ENCODE peak calls at places on chromosomes 5 and 9, in ten cellular contexts. One of them, this sample, is unnamed.

GRCh38 chr9:36401179-36401740 is 1.2 kb upstream of the RNF38 start:
- DNase-seq in transverse colon: peak; percentile 79
- DNase-seq in IMR-90: peak; percentile 61
- DNase-seq in body of pancreas: peak; percentile 80
- DNase-seq in kidney epithelial cell: no peak
- DNase-seq in H9: peak; percentile 83
- DNase-seq in stomach: peak; percentile 73
- DNase-seq in AG09309: no peak
- DNase-seq in glutamatergic neuron: no peak
- DNase-seq in AG04450: no peak
- DNase-seq in this sample: no peak

GRCh38 chr5:148913493-148913892 is 87.1 kb downstream of the ADRB2 start:
- DNase-seq in stomach: no peak
- DNase-seq in kidney epithelial cell: no peak
- DNase-seq in AG04450: no peak
- DNase-seq in H9: no peak
- DNase-seq in transverse colon: no peak
- DNase-seq in body of pancreas: no peak
- DNase-seq in AG09309: no peak
- DNase-seq in IMR-90: no peak
- DNase-seq in glutamatergic neuron: no peak
- DNase-seq in this sample: no peak

GRCh38 chr9:23825143-23825531 is 903 bp downstream of the ELAVL2 start:
- DNase-seq in transverse colon: no peak
- DNase-seq in AG04450: no peak
- DNase-seq in AG09309: no peak
- DNase-seq in glutamatergic neuron: peak; percentile 57
- DNase-seq in kidney epithelial cell: no peak
- DNase-seq in stomach: no peak
- DNase-seq in body of pancreas: no peak
- DNase-seq in H9: peak; percentile 40
- DNase-seq in IMR-90: no peak
- DNase-seq in this sample: no peak

GRCh38 chr5:1637639-1638481 is 114.1 kb upstream of the LPCAT1 start:
- DNase-seq in AG09309: no peak
- DNase-seq in stomach: no peak
- DNase-seq in glutamatergic neuron: no peak
- DNase-seq in IMR-90: no peak
- DNase-seq in H9: no peak
- DNase-seq in AG04450: no peak
- DNase-seq in body of pancreas: no peak
- DNase-seq in transverse colon: no peak
- DNase-seq in kidney epithelial cell: no peak
- DNase-seq in this sample: no peak

GRCh38 chr9:116843863-116844620 is 156.9 kb downstream of the TRIM32 start:
- DNase-seq in AG04450: no peak
- DNase-seq in glutamatergic neuron: no peak
- DNase-seq in kidney epithelial cell: no peak
- DNase-seq in body of pancreas: no peak
- DNase-seq in AG09309: no peak
- DNase-seq in H9: no peak
- DNase-seq in IMR-90: no peak
- DNase-seq in stomach: no peak
- DNase-seq in transverse colon: no peak
- DNase-seq in this sample: no peak

GRCh38 chr5:32709789-32710334 is 1.3 kb upstream of the NPR3 start:
- DNase-seq in body of pancreas: peak; percentile 61
- DNase-seq in H9: peak; percentile 81
- DNase-seq in kidney epithelial cell: peak; percentile 23
- DNase-seq in IMR-90: peak; percentile 79
- DNase-seq in AG09309: peak; percentile 32
- DNase-seq in AG04450: no peak
- DNase-seq in transverse colon: peak; percentile 69
- DNase-seq in glutamatergic neuron: peak; percentile 81
- DNase-seq in stomach: peak; percentile 47
- DNase-seq in this sample: peak; percentile 77

GRCh38 chr9:107172160-107172978 is 110.7 kb upstream of the RAD23B start:
- DNase-seq in AG09309: peak; percentile 43
- DNase-seq in transverse colon: peak; percentile 80
- DNase-seq in AG04450: peak; percentile 65
- DNase-seq in body of pancreas: peak; percentile 75
- DNase-seq in IMR-90: peak; percentile 78
- DNase-seq in H9: peak; percentile 70
- DNase-seq in glutamatergic neuron: peak; percentile 82
- DNase-seq in stomach: peak; percentile 77
- DNase-seq in kidney epithelial cell: peak; percentile 45
- DNase-seq in this sample: peak; percentile 80

GRCh38 chr9:126805546-126806262 is 864 bp downstream of the ZBTB43 start:
- DNase-seq in AG04450: no peak
- DNase-seq in H9: no peak
- DNase-seq in body of pancreas: peak; percentile 63
- DNase-seq in stomach: peak; percentile 69
- DNase-seq in AG09309: no peak
- DNase-seq in glutamatergic neuron: peak; percentile 45
- DNase-seq in kidney epithelial cell: peak; percentile 16
- DNase-seq in IMR-90: peak; percentile 39
- DNase-seq in transverse colon: peak; percentile 74
- DNase-seq in this sample: peak; percentile 95

GRCh38 chr5:137036630-137037029 is 462.5 kb downstream of the SPOCK1 start:
- DNase-seq in AG09309: no peak
- DNase-seq in glutamatergic neuron: peak; percentile 72
- DNase-seq in stomach: no peak
- DNase-seq in IMR-90: no peak
- DNase-seq in transverse colon: no peak
- DNase-seq in H9: peak; percentile 83
- DNase-seq in body of pancreas: no peak
- DNase-seq in AG04450: no peak
- DNase-seq in kidney epithelial cell: no peak
- DNase-seq in this sample: no peak

GRCh38 chr5:78268361-78268760 is 26.1 kb downstream of the AP3B1 start:
- DNase-seq in AG09309: no peak
- DNase-seq in glutamatergic neuron: no peak
- DNase-seq in transverse colon: no peak
- DNase-seq in kidney epithelial cell: no peak
- DNase-seq in body of pancreas: no peak
- DNase-seq in stomach: no peak
- DNase-seq in H9: no peak
- DNase-seq in IMR-90: no peak
- DNase-seq in AG04450: no peak
- DNase-seq in this sample: no peak

GRCh38 chr9:114721491-114722362 is 39.7 kb upstream of the TEX48 start:
- DNase-seq in H9: no peak
- DNase-seq in transverse colon: no peak
- DNase-seq in glutamatergic neuron: no peak
- DNase-seq in AG09309: peak; percentile 66
- DNase-seq in AG04450: no peak
- DNase-seq in body of pancreas: no peak
- DNase-seq in kidney epithelial cell: no peak
- DNase-seq in stomach: no peak
- DNase-seq in IMR-90: peak; percentile 44
- DNase-seq in this sample: no peak

GRCh38 chr5:93010626-93011025 is 570.4 kb downstream of the NR2F1-AS1 start:
- DNase-seq in AG04450: no peak
- DNase-seq in transverse colon: no peak
- DNase-seq in AG09309: no peak
- DNase-seq in body of pancreas: no peak
- DNase-seq in glutamatergic neuron: no peak
- DNase-seq in H9: no peak
- DNase-seq in stomach: no peak
- DNase-seq in IMR-90: no peak
- DNase-seq in kidney epithelial cell: no peak
- DNase-seq in this sample: no peak

GRCh38 chr9:83024501-83025125 is 38.3 kb downstream of the RASEF start:
- DNase-seq in IMR-90: peak; percentile 42
- DNase-seq in AG04450: no peak
- DNase-seq in stomach: no peak
- DNase-seq in glutamatergic neuron: no peak
- DNase-seq in kidney epithelial cell: no peak
- DNase-seq in H9: no peak
- DNase-seq in transverse colon: no peak
- DNase-seq in body of pancreas: no peak
- DNase-seq in AG09309: no peak
- DNase-seq in this sample: no peak

GRCh38 chr5:115898656-115899055 is 56.9 kb downstream of the AP3S1 start:
- DNase-seq in body of pancreas: no peak
- DNase-seq in H9: no peak
- DNase-seq in stomach: no peak
- DNase-seq in AG09309: no peak
- DNase-seq in transverse colon: no peak
- DNase-seq in glutamatergic neuron: no peak
- DNase-seq in kidney epithelial cell: no peak
- DNase-seq in IMR-90: peak; percentile 62
- DNase-seq in AG04450: no peak
- DNase-seq in this sample: no peak

GRCh38 chr5:118960557-118960956 is 27.8 kb downstream of the DTWD2 start:
- DNase-seq in glutamatergic neuron: no peak
- DNase-seq in transverse colon: no peak
- DNase-seq in kidney epithelial cell: no peak
- DNase-seq in H9: no peak
- DNase-seq in AG09309: no peak
- DNase-seq in stomach: no peak
- DNase-seq in AG04450: no peak
- DNase-seq in IMR-90: no peak
- DNase-seq in body of pancreas: no peak
- DNase-seq in this sample: no peak

GRCh38 chr9:124399999-124400940 is 15.0 kb downstream of the PSMB7 start:
- DNase-seq in transverse colon: no peak
- DNase-seq in H9: peak; percentile 31
- DNase-seq in AG09309: no peak
- DNase-seq in stomach: no peak
- DNase-seq in kidney epithelial cell: no peak
- DNase-seq in AG04450: no peak
- DNase-seq in IMR-90: peak; percentile 44
- DNase-seq in glutamatergic neuron: peak; percentile 32
- DNase-seq in body of pancreas: no peak
- DNase-seq in this sample: no peak

GRCh38 chr5:136082390-136083193 is 50.1 kb upstream of the SMAD5 start:
- DNase-seq in AG04450: peak; percentile 59
- DNase-seq in body of pancreas: peak; percentile 75
- DNase-seq in H9: peak; percentile 74
- DNase-seq in IMR-90: peak; percentile 77
- DNase-seq in transverse colon: peak; percentile 63
- DNase-seq in kidney epithelial cell: no peak
- DNase-seq in AG09309: no peak
- DNase-seq in stomach: peak; percentile 68
- DNase-seq in glutamatergic neuron: peak; percentile 89
- DNase-seq in this sample: peak; percentile 82

GRCh38 chr9:127347831-127348699 is 48.9 kb upstream of the SLC2A8 start:
- DNase-seq in AG04450: no peak
- DNase-seq in H9: no peak
- DNase-seq in stomach: peak; percentile 21
- DNase-seq in glutamatergic neuron: no peak
- DNase-seq in transverse colon: no peak
- DNase-seq in AG09309: no peak
- DNase-seq in body of pancreas: peak; percentile 30
- DNase-seq in kidney epithelial cell: peak; percentile 21
- DNase-seq in IMR-90: peak; percentile 75
- DNase-seq in this sample: no peak

GRCh38 chr5:17357504-17357903 is 140.1 kb downstream of the BASP1 start:
- DNase-seq in H9: no peak
- DNase-seq in body of pancreas: no peak
- DNase-seq in AG09309: no peak
- DNase-seq in kidney epithelial cell: no peak
- DNase-seq in glutamatergic neuron: no peak
- DNase-seq in transverse colon: no peak
- DNase-seq in AG04450: no peak
- DNase-seq in IMR-90: no peak
- DNase-seq in stomach: no peak
- DNase-seq in this sample: no peak

GRCh38 chr9:129322022-129322621 is 144.1 kb upstream of the IER5L start:
- DNase-seq in stomach: no peak
- DNase-seq in H9: peak; percentile 31
- DNase-seq in glutamatergic neuron: no peak
- DNase-seq in AG04450: no peak
- DNase-seq in AG09309: no peak
- DNase-seq in kidney epithelial cell: no peak
- DNase-seq in IMR-90: no peak
- DNase-seq in body of pancreas: no peak
- DNase-seq in transverse colon: peak; percentile 6
- DNase-seq in this sample: peak; percentile 4
- TF ChIP-seq CTCF in stomach: no peak
- TF ChIP-seq CTCF in H9: no peak
- TF ChIP-seq CTCF in glutamatergic neuron: no peak
- TF ChIP-seq CTCF in AG04450: no peak
- TF ChIP-seq CTCF in AG09309: no peak
- TF ChIP-seq CTCF in kidney epithelial cell: no peak
- TF ChIP-seq CTCF in IMR-90: no peak
- TF ChIP-seq CTCF in body of pancreas: no peak
- TF ChIP-seq CTCF in transverse colon: no peak
- TF ChIP-seq CTCF in this sample: no peak

DNA sequence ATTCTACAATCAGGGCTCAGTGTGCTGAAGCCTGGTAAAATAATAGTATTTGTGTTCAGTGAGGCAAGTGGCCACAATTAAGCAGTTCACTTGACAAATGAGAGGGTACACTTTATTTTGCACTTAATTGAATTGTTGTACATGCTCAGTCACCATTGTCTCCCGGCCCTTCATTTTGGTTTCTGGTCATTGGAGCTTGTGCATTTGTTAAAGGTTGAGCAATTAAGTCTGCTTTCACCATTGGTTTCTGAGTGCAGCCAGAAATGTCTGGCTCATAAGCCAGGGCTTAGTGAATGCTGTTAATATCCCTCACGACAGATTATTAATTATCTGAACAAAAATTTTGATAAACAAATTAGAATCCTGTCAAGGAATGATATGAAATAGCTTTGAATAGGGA is 89.7 kb downstream of the PRDM6 start:
- DNase-seq in IMR-90: no peak
- DNase-seq in body of pancreas: no peak
- DNase-seq in transverse colon: no peak
- DNase-seq in AG04450: no peak
- DNase-seq in stomach: no peak
- DNase-seq in kidney epithelial cell: no peak
- DNase-seq in glutamatergic neuron: no peak
- DNase-seq in AG09309: no peak
- DNase-seq in H9: no peak
- DNase-seq in this sample: no peak
- TF ChIP-seq CTCF in IMR-90: no peak
- TF ChIP-seq CTCF in body of pancreas: no peak
- TF ChIP-seq CTCF in transverse colon: no peak
- TF ChIP-seq CTCF in AG04450: no peak
- TF ChIP-seq CTCF in stomach: no peak
- TF ChIP-seq CTCF in kidney epithelial cell: no peak
- TF ChIP-seq CTCF in glutamatergic neuron: no peak
- TF ChIP-seq CTCF in AG09309: no peak
- TF ChIP-seq CTCF in H9: no peak
- TF ChIP-seq CTCF in this sample: no peak

GRCh38 chr5:127757576-127757975 is 54.4 kb downstream of the CCDC192 start:
- DNase-seq in glutamatergic neuron: no peak
- DNase-seq in stomach: peak; percentile 35
- DNase-seq in H9: no peak
- DNase-seq in IMR-90: peak; percentile 65
- DNase-seq in body of pancreas: peak; percentile 26
- DNase-seq in AG04450: no peak
- DNase-seq in AG09309: peak; percentile 55
- DNase-seq in transverse colon: peak; percentile 39
- DNase-seq in kidney epithelial cell: no peak
- DNase-seq in this sample: peak; percentile 36
- TF ChIP-seq CTCF in glutamatergic neuron: no peak
- TF ChIP-seq CTCF in stomach: peak; percentile 51
- TF ChIP-seq CTCF in H9: peak; percentile 61
- TF ChIP-seq CTCF in IMR-90: peak; percentile 54
- TF ChIP-seq CTCF in body of pancreas: peak; percentile 16
- TF ChIP-seq CTCF in AG04450: peak; percentile 44
- TF ChIP-seq CTCF in AG09309: peak; percentile 60
- TF ChIP-seq CTCF in transverse colon: peak; percentile 63
- TF ChIP-seq CTCF in kidney epithelial cell: peak; percentile 50
- TF ChIP-seq CTCF in this sample: peak; percentile 20

GRCh38 chr5:168608821-168609220 is 29.7 kb upstream of the PANK3 start:
- DNase-seq in stomach: no peak
- DNase-seq in AG09309: no peak
- DNase-seq in kidney epithelial cell: no peak
- DNase-seq in transverse colon: no peak
- DNase-seq in H9: no peak
- DNase-seq in glutamatergic neuron: no peak
- DNase-seq in AG04450: no peak
- DNase-seq in body of pancreas: no peak
- DNase-seq in IMR-90: no peak
- DNase-seq in this sample: no peak
- TF ChIP-seq CTCF in stomach: no peak
- TF ChIP-seq CTCF in AG09309: no peak
- TF ChIP-seq CTCF in kidney epithelial cell: no peak
- TF ChIP-seq CTCF in transverse colon: no peak
- TF ChIP-seq CTCF in H9: no peak
- TF ChIP-seq CTCF in glutamatergic neuron: no peak
- TF ChIP-seq CTCF in AG04450: no peak
- TF ChIP-seq CTCF in body of pancreas: no peak
- TF ChIP-seq CTCF in IMR-90: no peak
- TF ChIP-seq CTCF in this sample: no peak

This sample was measured in activated CD8-positive, alpha-beta T cell treated with anti-CD3 and anti-CD28 coated beads for 36 hours.